ENCODE peak calls at places on chromosome 22, in five cellular contexts. One of them, this sample, is unnamed.

GRCh38 chr22:20937794-20938148 is 20.6 kb downstream of the CRKL start:
- DNase-seq in GM23338: no peak
- DNase-seq in HAP-1: no peak
- DNase-seq in foreskin fibroblast: no peak
- DNase-seq in stimulated activated CD4-positive, alpha-beta T cell treated with anti-CD3 and anti-CD28 coated beads, Interleukin-2, amount 100 ng/mL, for 48 hours: no peak
- DNase-seq in this sample: no peak

GRCh38 chr22:19844423-19845368 is 10.0 kb downstream of the GNB1L start:
- DNase-seq in GM23338: no peak
- DNase-seq in HAP-1: no peak
- DNase-seq in stimulated activated CD4-positive, alpha-beta T cell treated with anti-CD3 and anti-CD28 coated beads, Interleukin-2, amount 100 ng/mL, for 48 hours: no peak
- DNase-seq in foreskin fibroblast: peak; percentile 87
- DNase-seq in this sample: no peak

GRCh38 chr22:21688706-21689381 is 23.0 kb downstream of the PPIL2 start:
- DNase-seq in foreskin fibroblast: no peak
- DNase-seq in stimulated activated CD4-positive, alpha-beta T cell treated with anti-CD3 and anti-CD28 coated beads, Interleukin-2, amount 100 ng/mL, for 48 hours: no peak
- DNase-seq in HAP-1: no peak
- DNase-seq in GM23338: no peak
- DNase-seq in this sample: no peak

GRCh38 chr22:26213826-26214225 is 44.6 kb downstream of the SEZ6L start:
- DNase-seq in stimulated activated CD4-positive, alpha-beta T cell treated with anti-CD3 and anti-CD28 coated beads, Interleukin-2, amount 100 ng/mL, for 48 hours: no peak
- DNase-seq in GM23338: no peak
- DNase-seq in HAP-1: no peak
- DNase-seq in foreskin fibroblast: no peak
- DNase-seq in this sample: no peak

GRCh38 chr22:49325531-49326395 is 501.9 kb downstream of the BRD1 start:
- DNase-seq in stimulated activated CD4-positive, alpha-beta T cell treated with anti-CD3 and anti-CD28 coated beads, Interleukin-2, amount 100 ng/mL, for 48 hours: no peak
- DNase-seq in foreskin fibroblast: no peak
- DNase-seq in GM23338: no peak
- DNase-seq in HAP-1: no peak
- DNase-seq in this sample: no peak

GRCh38 chr22:33210129-33210784 is 152.1 kb upstream of the SYN3 start:
- DNase-seq in HAP-1: peak; percentile 59
- DNase-seq in foreskin fibroblast: peak; percentile 34
- DNase-seq in GM23338: peak; percentile 87
- DNase-seq in stimulated activated CD4-positive, alpha-beta T cell treated with anti-CD3 and anti-CD28 coated beads, Interleukin-2, amount 100 ng/mL, for 48 hours: peak; percentile 6
- DNase-seq in this sample: no peak

GRCh38 chr22:28052818-28053217 is 133.8 kb upstream of the PITPNB start:
- DNase-seq in foreskin fibroblast: no peak
- DNase-seq in GM23338: peak; percentile 6
- DNase-seq in stimulated activated CD4-positive, alpha-beta T cell treated with anti-CD3 and anti-CD28 coated beads, Interleukin-2, amount 100 ng/mL, for 48 hours: no peak
- DNase-seq in HAP-1: no peak
- DNase-seq in this sample: no peak

GRCh38 chr22:41925783-41926460 is 684 bp downstream of the TNFRSF13C start:
- DNase-seq in GM23338: peak; percentile 89
- DNase-seq in stimulated activated CD4-positive, alpha-beta T cell treated with anti-CD3 and anti-CD28 coated beads, Interleukin-2, amount 100 ng/mL, for 48 hours: peak; percentile 78
- DNase-seq in HAP-1: peak; percentile 59
- DNase-seq in foreskin fibroblast: peak; percentile 73
- DNase-seq in this sample: no peak